ENCODE peak calls at places on chromosomes 4 and X, in eight cellular contexts. One of them, this sample, is unnamed. For H3K9me3, the result is how much of the 10 kb centered on the place peaks cover.

GRCh38 chr4:1369091-1369450 is 22.1 kb downstream of the UVSSA start:
- DNase-seq in neural progenitor cell: no peak
- DNase-seq in heart right ventricle: no peak
- DNase-seq in psoas muscle: no peak
- DNase-seq in upper lobe of left lung: peak
- DNase-seq in pancreas: no peak
- DNase-seq in fibroblast of lung: no peak
- DNase-seq in stomach: no peak
- DNase-seq in this sample: no peak

GRCh38 chr4:15694431-15694830 is 8.4 kb upstream of the BST1 start:
- DNase-seq in fibroblast of lung: peak
- DNase-seq in stomach: no peak
- DNase-seq in neural progenitor cell: no peak
- DNase-seq in upper lobe of left lung: no peak
- DNase-seq in heart right ventricle: no peak
- DNase-seq in pancreas: no peak
- DNase-seq in psoas muscle: no peak
- DNase-seq in this sample: no peak

GRCh38 chrX:112677167-112677566 is 2.6 kb downstream of the LHFPL1 start:
- DNase-seq in fibroblast of lung: peak
- DNase-seq in neural progenitor cell: no peak
- DNase-seq in stomach: no peak
- DNase-seq in pancreas: no peak
- DNase-seq in upper lobe of left lung: no peak
- DNase-seq in psoas muscle: no peak
- DNase-seq in heart right ventricle: no peak
- DNase-seq in this sample: no peak

GRCh38 chrX:54786972-54787371 is 11.1 kb downstream of the ITIH6 start:
- DNase-seq in upper lobe of left lung: no peak
- DNase-seq in stomach: peak
- DNase-seq in psoas muscle: no peak
- DNase-seq in heart right ventricle: no peak
- DNase-seq in pancreas: no peak
- DNase-seq in neural progenitor cell: no peak
- DNase-seq in fibroblast of lung: no peak
- DNase-seq in this sample: peak

GRCh38 chrX:9609987-9610386 is 145.1 kb downstream of the TBL1X start:
- DNase-seq in heart right ventricle: no peak
- DNase-seq in neural progenitor cell: no peak
- DNase-seq in pancreas: no peak
- DNase-seq in fibroblast of lung: no peak
- DNase-seq in psoas muscle: no peak
- DNase-seq in stomach: no peak
- DNase-seq in upper lobe of left lung: no peak
- DNase-seq in this sample: no peak

GRCh38 chr4:157072002-157072401 is 3.9 kb upstream of the GLRB start:
- DNase-seq in pancreas: no peak
- DNase-seq in upper lobe of left lung: no peak
- DNase-seq in psoas muscle: no peak
- DNase-seq in stomach: no peak
- DNase-seq in neural progenitor cell: no peak
- DNase-seq in heart right ventricle: no peak
- DNase-seq in fibroblast of lung: peak
- DNase-seq in this sample: no peak

GRCh38 chr4:87103691-87104187 is 116.7 kb downstream of the KLHL8 start:
- DNase-seq in heart right ventricle: no peak
- DNase-seq in upper lobe of left lung: no peak
- DNase-seq in psoas muscle: no peak
- DNase-seq in pancreas: no peak
- DNase-seq in fibroblast of lung: peak
- DNase-seq in neural progenitor cell: no peak
- DNase-seq in stomach: no peak
- DNase-seq in this sample: no peak

GRCh38 chr4:130131536-130131935 is 1035.6 kb downstream of the C4orf33 start:
- DNase-seq in neural progenitor cell: no peak
- DNase-seq in heart right ventricle: no peak
- DNase-seq in stomach: no peak
- DNase-seq in fibroblast of lung: no peak
- DNase-seq in psoas muscle: no peak
- DNase-seq in pancreas: no peak
- DNase-seq in upper lobe of left lung: no peak
- DNase-seq in this sample: no peak

GRCh38 chr4:161546902-161547301 is 616.9 kb downstream of the FSTL5 start:
- DNase-seq in stomach: no peak
- DNase-seq in psoas muscle: no peak
- DNase-seq in fibroblast of lung: peak
- DNase-seq in upper lobe of left lung: no peak
- DNase-seq in pancreas: no peak
- DNase-seq in neural progenitor cell: no peak
- DNase-seq in heart right ventricle: no peak
- DNase-seq in this sample: no peak

GRCh38 chrX:155434906-155435743 is 23.3 kb downstream of the F8A3 start:
- DNase-seq in stomach: no peak
- DNase-seq in pancreas: no peak
- DNase-seq in neural progenitor cell: no peak
- DNase-seq in fibroblast of lung: no peak
- DNase-seq in upper lobe of left lung: no peak
- DNase-seq in psoas muscle: peak
- DNase-seq in heart right ventricle: peak
- DNase-seq in this sample: no peak

GRCh38 chr4:121272526-121272925 is 108.3 kb downstream of the QRFPR start:
- DNase-seq in heart right ventricle: no peak
- DNase-seq in psoas muscle: no peak
- DNase-seq in fibroblast of lung: peak
- DNase-seq in stomach: no peak
- DNase-seq in neural progenitor cell: no peak
- DNase-seq in pancreas: no peak
- DNase-seq in upper lobe of left lung: no peak
- DNase-seq in this sample: no peak

GRCh38 chrX:134734343-134735001 is 76.2 kb upstream of the PLAC1 start:
- DNase-seq in pancreas: no peak
- DNase-seq in fibroblast of lung: peak
- DNase-seq in neural progenitor cell: no peak
- DNase-seq in psoas muscle: no peak
- DNase-seq in heart right ventricle: no peak
- DNase-seq in upper lobe of left lung: no peak
- DNase-seq in stomach: no peak
- DNase-seq in this sample: no peak

GRCh38 chrX:49271341-49271740 is 1.7 kb downstream of the PPP1R3F start:
- DNase-seq in upper lobe of left lung: no peak
- DNase-seq in neural progenitor cell: no peak
- DNase-seq in stomach: no peak
- DNase-seq in fibroblast of lung: no peak
- DNase-seq in pancreas: peak
- DNase-seq in heart right ventricle: no peak
- DNase-seq in psoas muscle: no peak
- DNase-seq in this sample: no peak

GRCh38 chr4:88178633-88179231 is 20.3 kb upstream of the ABCG2 start:
- DNase-seq in psoas muscle: no peak
- DNase-seq in fibroblast of lung: no peak
- DNase-seq in upper lobe of left lung: no peak
- DNase-seq in heart right ventricle: no peak
- DNase-seq in stomach: no peak
- DNase-seq in neural progenitor cell: no peak
- DNase-seq in pancreas: no peak
- DNase-seq in this sample: no peak

GRCh38 chr4:108030332-108030731 is 40.6 kb downstream of the HADH start:
- DNase-seq in pancreas: peak
- DNase-seq in stomach: no peak
- DNase-seq in psoas muscle: no peak
- DNase-seq in fibroblast of lung: peak
- DNase-seq in upper lobe of left lung: no peak
- DNase-seq in neural progenitor cell: peak
- DNase-seq in heart right ventricle: no peak
- DNase-seq in this sample: peak

GRCh38 chr4:82431026-82431745 is 796 bp downstream of the ENOPH1 start:
- DNase-seq in pancreas: peak
- DNase-seq in upper lobe of left lung: peak
- DNase-seq in psoas muscle: no peak
- DNase-seq in stomach: peak
- DNase-seq in fibroblast of lung: peak
- DNase-seq in heart right ventricle: peak
- DNase-seq in neural progenitor cell: no peak
- DNase-seq in this sample: peak

GRCh38 chr4:41749650-41750049 is 1.1 kb upstream of the PHOX2B start:
- DNase-seq in neural progenitor cell: peak
- DNase-seq in upper lobe of left lung: no peak
- DNase-seq in psoas muscle: no peak
- DNase-seq in pancreas: no peak
- DNase-seq in stomach: no peak
- DNase-seq in fibroblast of lung: no peak
- DNase-seq in heart right ventricle: no peak
- DNase-seq in this sample: no peak

GRCh38 chr4:41750624-41751324 is 2.2 kb upstream of the PHOX2B start:
- DNase-seq in heart right ventricle: no peak
- DNase-seq in fibroblast of lung: no peak
- DNase-seq in pancreas: no peak
- DNase-seq in psoas muscle: no peak
- DNase-seq in stomach: no peak
- DNase-seq in neural progenitor cell: peak
- DNase-seq in upper lobe of left lung: peak
- DNase-seq in this sample: no peak

GRCh38 chr4:41752081-41752836 is 3.7 kb upstream of the PHOX2B start:
- DNase-seq in psoas muscle: no peak
- DNase-seq in neural progenitor cell: no peak
- DNase-seq in pancreas: no peak
- DNase-seq in fibroblast of lung: no peak
- DNase-seq in stomach: no peak
- DNase-seq in upper lobe of left lung: no peak
- DNase-seq in heart right ventricle: no peak
- DNase-seq in this sample: no peak

GRCh38 chr4:41750158-41750623 is 1.7 kb upstream of the PHOX2B start:
- DNase-seq in psoas muscle: no peak
- DNase-seq in stomach: no peak
- DNase-seq in fibroblast of lung: no peak
- DNase-seq in neural progenitor cell: peak
- DNase-seq in heart right ventricle: no peak
- DNase-seq in upper lobe of left lung: no peak
- DNase-seq in pancreas: no peak
- DNase-seq in this sample: no peak

GRCh38 chr4:41751325-41752061 is 3.0 kb upstream of the PHOX2B start:
- DNase-seq in psoas muscle: no peak
- DNase-seq in upper lobe of left lung: peak
- DNase-seq in pancreas: no peak
- DNase-seq in fibroblast of lung: no peak
- DNase-seq in stomach: no peak
- DNase-seq in neural progenitor cell: peak
- DNase-seq in heart right ventricle: no peak
- DNase-seq in this sample: no peak
- TF ChIP-seq CTCF in psoas muscle: no peak
- TF ChIP-seq CTCF in upper lobe of left lung: no peak
- TF ChIP-seq CTCF in pancreas: no peak
- TF ChIP-seq CTCF in fibroblast of lung: no peak
- TF ChIP-seq CTCF in stomach: no peak
- TF ChIP-seq CTCF in neural progenitor cell: peak
- TF ChIP-seq CTCF in heart right ventricle: peak
- TF ChIP-seq CTCF in this sample: no peak

DNA sequence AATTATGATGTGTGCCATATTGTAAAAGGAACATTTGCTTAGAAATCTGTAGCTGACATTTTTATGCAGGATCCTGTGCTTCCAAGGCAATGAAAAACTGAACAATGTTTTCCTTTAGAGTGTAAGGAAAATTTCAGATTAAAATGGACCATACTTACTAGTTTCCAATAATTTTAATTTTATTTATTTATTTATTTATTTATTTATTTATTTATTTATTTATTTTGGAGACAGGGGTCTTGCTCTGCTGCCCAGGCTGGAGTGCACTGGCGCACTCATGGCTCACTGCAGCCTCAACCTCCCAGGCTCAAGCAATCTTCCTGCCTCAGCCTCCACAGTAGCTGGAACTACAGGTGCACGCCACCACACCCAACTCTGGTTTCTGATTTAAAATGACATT is 369.8 kb upstream of the HAND2 start:
- DNase-seq in stomach: no peak
- DNase-seq in pancreas: no peak
- DNase-seq in fibroblast of lung: no peak
- DNase-seq in heart right ventricle: no peak
- DNase-seq in upper lobe of left lung: no peak
- DNase-seq in psoas muscle: no peak
- DNase-seq in neural progenitor cell: no peak
- DNase-seq in this sample: no peak
- H3K27ac ChIP-seq in stomach: no peak
- H3K27ac ChIP-seq in pancreas: no peak
- H3K27ac ChIP-seq in fibroblast of lung: no peak
- H3K27ac ChIP-seq in heart right ventricle: no peak
- H3K27ac ChIP-seq in upper lobe of left lung: no peak
- H3K27ac ChIP-seq in psoas muscle: no peak
- H3K27ac ChIP-seq in neural progenitor cell: no peak
- H3K27ac ChIP-seq in this sample: no peak

GRCh38 chrX:144738246-144738645 is 509.1 kb upstream of the SPANXN1 start:
- DNase-seq in stomach: no peak
- DNase-seq in heart right ventricle: no peak
- DNase-seq in fibroblast of lung: no peak
- DNase-seq in neural progenitor cell: no peak
- DNase-seq in upper lobe of left lung: no peak
- DNase-seq in psoas muscle: no peak
- DNase-seq in pancreas: no peak
- DNase-seq in this sample: no peak

GRCh38 chrX:144730486-144730885 is 516.8 kb upstream of the SPANXN1 start:
- DNase-seq in upper lobe of left lung: no peak
- DNase-seq in psoas muscle: no peak
- DNase-seq in fibroblast of lung: peak
- DNase-seq in heart right ventricle: no peak
- DNase-seq in neural progenitor cell: no peak
- DNase-seq in pancreas: no peak
- DNase-seq in stomach: no peak
- DNase-seq in this sample: no peak

GRCh38 chrX:144732588-144732987 is 514.7 kb upstream of the SPANXN1 start:
- DNase-seq in psoas muscle: no peak
- DNase-seq in neural progenitor cell: no peak
- DNase-seq in stomach: no peak
- DNase-seq in heart right ventricle: no peak
- DNase-seq in fibroblast of lung: no peak
- DNase-seq in pancreas: no peak
- DNase-seq in upper lobe of left lung: no peak
- DNase-seq in this sample: no peak
- H3K9me3 ChIP-seq in psoas muscle: under half
- H3K9me3 ChIP-seq in neural progenitor cell: under half
- H3K9me3 ChIP-seq in stomach: under half
- H3K9me3 ChIP-seq in heart right ventricle: under half
- H3K9me3 ChIP-seq in fibroblast of lung: under half
- H3K9me3 ChIP-seq in pancreas: under half
- H3K9me3 ChIP-seq in upper lobe of left lung: under half
- H3K9me3 ChIP-seq in this sample: under half

DNA sequence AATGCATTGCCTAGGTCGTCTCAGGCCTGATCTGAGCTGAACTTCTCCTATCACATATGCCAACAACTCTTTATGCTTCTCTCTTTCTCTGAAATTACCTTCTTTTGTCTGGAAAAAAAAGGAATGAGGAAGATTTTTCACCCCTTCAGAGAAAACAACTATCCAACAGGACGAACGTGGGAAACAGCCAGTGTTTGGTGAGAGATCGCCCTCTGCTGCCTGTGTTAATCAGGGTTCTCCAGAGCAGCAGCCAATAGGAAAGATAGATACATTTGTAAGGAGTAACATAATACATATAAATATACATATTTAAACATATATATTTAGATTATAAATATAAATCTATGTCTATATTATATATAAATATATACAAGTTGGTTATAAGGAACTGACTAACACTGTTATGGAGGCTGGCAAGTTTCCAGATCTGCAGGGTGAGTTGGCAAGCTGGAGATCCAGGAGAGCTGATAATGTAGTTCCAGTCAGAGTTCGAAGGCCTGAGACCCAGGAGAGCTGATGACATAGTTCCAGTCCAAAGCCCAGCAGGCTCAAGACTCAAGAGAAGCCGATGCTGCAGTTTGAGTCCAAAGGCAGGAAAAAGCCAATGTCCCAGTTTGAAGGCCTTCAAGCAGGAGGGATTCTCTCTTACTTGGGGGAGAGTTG is 13.3 kb downstream of the CETN2 start:
- DNase-seq in stomach: no peak
- DNase-seq in heart right ventricle: no peak
- DNase-seq in psoas muscle: no peak
- DNase-seq in upper lobe of left lung: no peak
- DNase-seq in neural progenitor cell: peak
- DNase-seq in pancreas: peak
- DNase-seq in fibroblast of lung: peak
- DNase-seq in this sample: no peak
- TF ChIP-seq CTCF in stomach: no peak
- TF ChIP-seq CTCF in heart right ventricle: peak
- TF ChIP-seq CTCF in psoas muscle: peak
- TF ChIP-seq CTCF in upper lobe of left lung: no peak
- TF ChIP-seq CTCF in neural progenitor cell: peak
- TF ChIP-seq CTCF in pancreas: peak
- TF ChIP-seq CTCF in fibroblast of lung: peak
- TF ChIP-seq CTCF in this sample: no peak

This sample was measured in CD4-positive, alpha-beta T cell.